ENCODE peak calls at places on chromosomes 13 and 19, in five cellular contexts. W, D, S, M and P are unnamed samples.
A peak's percentile ranks its signal among the peaks of the same experiment; 100 is the strongest.

GRCh38 chr13:113881614-113882265 is 17.9 kb upstream of the GAS6 start:
- DNase-seq in D (no peak), W (no peak), S (no peak), M (peak; percentile 57), P (no peak)

GRCh38 chr13:85693889-85694511 is 105.2 kb downstream of the SLITRK6 start:
- DNase-seq in D (no peak), M (no peak), S (no peak), W (no peak), P (no peak)

GRCh38 chr19:29680447-29680846 is 15.2 kb downstream of the PLEKHF1 start:
- DNase-seq in D (no peak), W (peak; percentile 81), M (no peak), S (no peak), P (no peak)

GRCh38 chr19:50460161-50460765 is 16.0 kb upstream of the EMC10 start:
- DNase-seq in M (no peak), D (no peak), S (no peak), W (no peak), P (no peak)

GRCh38 chr13:94525781-94526180 is 46.3 kb upstream of the DCT start:
- DNase-seq in W (no peak), D (no peak), S (no peak), M (no peak), P (no peak)

GRCh38 chr19:6033744-6034264 is 55.9 kb upstream of the RANBP3 start:
- DNase-seq in W (no peak), M (no peak), S (no peak), D (no peak), P (no peak)

GRCh38 chr19:46932346-46932745 is 71.5 kb downstream of the ARHGAP35 start:
- DNase-seq in S (no peak), M (no peak), W (no peak), D (no peak), P (no peak)

GRCh38 chr19:50313812-50314536 is 15.2 kb downstream of the KCNC3 start:
- DNase-seq in S (no peak), M (no peak), D (no peak), W (no peak), P (no peak)

GRCh38 chr19:2251577-2252480 is 2.7 kb downstream of the AMH start:
- DNase-seq in M (no peak), D (no peak), S (no peak), W (no peak), P (no peak)

GRCh38 chr19:41711376-41712261 is 3.2 kb downstream of the CEACAM5 start:
- DNase-seq in M (no peak), D (no peak), W (no peak), S (no peak), P (no peak)

GRCh38 chr13:93450761-93451160 is 224.2 kb downstream of the GPC6 start:
- DNase-seq in S (no peak), M (no peak), W (no peak), D (no peak), P (no peak)

GRCh38 chr19:57436392-57436791 is 1.3 kb downstream of the ZNF749 start:
- DNase-seq in S (no peak), W (no peak), M (no peak), D (no peak), P (no peak)

GRCh38 chr13:41919741-41920487 is 41.0 kb downstream of the VWA8 start:
- DNase-seq in W (no peak), M (no peak), S (no peak), D (no peak), P (no peak)

GRCh38 chr13:27401210-27401609 is 23.2 kb upstream of the GTF3A start:
- DNase-seq in S (peak; percentile 55), M (no peak), W (no peak), D (no peak), P (no peak)

GRCh38 chr13:32838985-32839384 is 177.2 kb upstream of the KL start:
- DNase-seq in W (no peak), M (no peak), S (no peak), D (no peak), P (no peak)

GRCh38 chr13:36528105-36528504 is 95.8 kb downstream of the CCNA1 start:
- DNase-seq in D (no peak), W (no peak), S (no peak), M (no peak), P (no peak)

GRCh38 chr19:34428549-34429285 is 536 bp downstream of the UBA2 start:
- DNase-seq in D (no peak), M (no peak), W (no peak), S (peak; percentile 51), P (no peak)

GRCh38 chr13:103351035-103351828 is 285.0 kb upstream of the SLC10A2 start:
- DNase-seq in S (no peak), D (no peak), M (no peak), W (no peak), P (no peak)

GRCh38 chr19:35357867-35358573 is at the start of gene FFAR3:
- DNase-seq in W (no peak), M (no peak), D (no peak), S (peak; percentile 48), P (no peak)

GRCh38 chr19:5992756-5993155 is 14.8 kb upstream of the RANBP3 start:
- DNase-seq in D (no peak), W (no peak), S (no peak), M (no peak), P (no peak)

GRCh38 chr19:11481777-11482383 is 1.0 kb upstream of the ELAVL3 start:
- DNase-seq in S (peak; percentile 69), M (peak; percentile 45), D (no peak), W (peak; percentile 30), P (peak; percentile 59)

GRCh38 chr19:42628411-42629135 is 33.8 kb upstream of the CEACAM8 start:
- DNase-seq in M (no peak), W (no peak), D (no peak), S (no peak), P (no peak)

GRCh38 chr19:33298146-33298911 is 4.0 kb downstream of the CEBPA start:
- DNase-seq in M (no peak), D (no peak), W (no peak), S (no peak), P (no peak)

GRCh38 chr13:59358014-59358413 is 805.7 kb downstream of the DIAPH3 start:
- DNase-seq in M (no peak), W (no peak), D (no peak), S (no peak), P (no peak)

GRCh38 chr13:26658972-26659371 is 101.5 kb downstream of the WASF3 start:
- DNase-seq in D (no peak), W (no peak), S (no peak), M (no peak), P (no peak)

GRCh38 chr13:65336916-65337315 is 1893.2 kb downstream of the PCDH9 start:
- DNase-seq in D (no peak), M (no peak), W (no peak), S (no peak), P (peak; percentile 32)

GRCh38 chr13:84430015-84430414 is 547.7 kb upstream of the SLITRK1 start:
- DNase-seq in S (no peak), M (no peak), D (no peak), W (no peak), P (no peak)

GRCh38 chr19:16825312-16826168 is 3.7 kb upstream of the SIN3B start:
- DNase-seq in W (no peak), D (no peak), M (peak; percentile 86), S (peak; percentile 60), P (peak; percentile 51)

GRCh38 chr19:5579697-5580096 is 11.9 kb upstream of the TINCR start:
- DNase-seq in W (no peak), S (no peak), M (no peak), D (no peak), P (no peak)

GRCh38 chr13:43293986-43294880 is 270.8 kb downstream of the DNAJC15 start:
- DNase-seq in M (no peak), W (no peak), S (no peak), D (no peak), P (no peak)

GRCh38 chr13:49020940-49021548 is 45.3 kb downstream of the FNDC3A start:
- DNase-seq in D (no peak), S (no peak), W (no peak), M (no peak), P (no peak)

GRCh38 chr13:32246468-32246867 is 68.7 kb downstream of the ZAR1L start:
- DNase-seq in M (peak; percentile 56), S (peak; percentile 55), D (peak; percentile 66), W (no peak), P (no peak)

GRCh38 chr13:75544681-75545333 is 4.8 kb upstream of the UCHL3 start:
- DNase-seq in D (no peak), M (no peak), W (no peak), S (no peak), P (peak; percentile 95)

GRCh38 chr13:49097374-49097773 is 121.7 kb downstream of the FNDC3A start:
- DNase-seq in M (no peak), D (peak; percentile 13), W (no peak), S (no peak), P (peak; percentile 23)

GRCh38 chr19:54648129-54648528 is 14.7 kb upstream of the LILRB4 start:
- DNase-seq in W (no peak), S (no peak), D (no peak), M (no peak), P (no peak)

GRCh38 chr19:54644056-54644455 is 13.8 kb downstream of the LILRB1 start:
- DNase-seq in S (peak; percentile 67), M (no peak), D (no peak), W (no peak), P (no peak)

GRCh38 chr19:54650108-54650666 is 12.6 kb upstream of the LILRB4 start:
- DNase-seq in S (no peak), D (no peak), M (no peak), W (no peak), P (no peak)

GRCh38 chr19:54646331-54646841 is 16.1 kb downstream of the LILRB1 start:
- DNase-seq in W (no peak), M (no peak), D (no peak), S (no peak), P (no peak)
- H3K9me3 ChIP-seq in W (no peaks in the 10 kb centered on the region), M (no peaks in the 10 kb centered on the region), D (no peaks in the 10 kb centered on the region), S (no peaks in the 10 kb centered on the region), P (peaks cover 26% of the 10 kb centered on the region)

DNA sequence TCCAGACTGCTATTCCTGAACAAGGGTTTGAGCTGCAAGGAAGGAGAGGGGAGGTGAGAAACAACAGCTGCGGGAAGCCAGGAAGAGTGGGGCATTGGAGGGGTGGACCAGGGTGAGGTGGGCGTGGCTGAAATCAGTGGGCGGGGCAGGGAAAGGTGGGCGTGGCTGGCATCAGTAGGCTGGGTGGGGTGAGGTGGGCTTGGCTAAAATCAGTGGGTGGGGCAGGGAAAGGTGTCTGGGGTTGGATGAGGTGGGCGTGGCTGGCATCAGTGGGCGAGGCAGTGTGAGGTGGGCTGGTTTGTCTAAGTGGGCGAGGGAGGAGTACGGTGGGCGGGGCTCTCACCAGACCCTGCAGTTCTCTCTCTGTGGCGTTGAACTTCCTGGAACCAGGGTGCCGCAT is 87.6 kb downstream of the MUC16 start:
- DNase-seq in M (no peak), W (no peak), D (no peak), S (no peak), P (no peak)
- H3K9me3 ChIP-seq in M (no peaks in the 10 kb centered on the region), W (no peaks in the 10 kb centered on the region), D (no peaks in the 10 kb centered on the region), S (no peaks in the 10 kb centered on the region), P (peaks cover 48% of the 10 kb centered on the region)

GRCh38 chr13:111337206-111337605 is 16.8 kb downstream of the TEX29 start:
- DNase-seq in D (no peak), S (no peak), W (no peak), M (no peak), P (peak; percentile 91)
- H3K9me3 ChIP-seq in D (no peaks in the 10 kb centered on the region), S (no peaks in the 10 kb centered on the region), W (no peaks in the 10 kb centered on the region), M (no peaks in the 10 kb centered on the region), P (peaks cover 14% of the 10 kb centered on the region)

GRCh38 chr19:37452500-37453245 is 14.6 kb downstream of the ZNF569 start:
- DNase-seq in M (no peak), W (no peak), D (no peak), S (no peak), P (no peak)
- H3K9me3 ChIP-seq in M (no peaks in the 10 kb centered on the region), W (peaks cover 61% of the 10 kb centered on the region), D (peaks cover 14% of the 10 kb centered on the region), S (peaks cover 88% of the 10 kb centered on the region), P (peaks cover 31% of the 10 kb centered on the region)

GRCh38 chr19:8806661-8807060 is 25.4 kb downstream of the ZNF558 start:
- DNase-seq in W (no peak), S (no peak), D (no peak), M (no peak), P (no peak)
- H3K9me3 ChIP-seq in W (peaks cover 52% of the 10 kb centered on the region), S (peaks cover 83% of the 10 kb centered on the region), D (peaks cover 27% of the 10 kb centered on the region), M (no peaks in the 10 kb centered on the region), P (peaks cover 62% of the 10 kb centered on the region)